ENCODE peak calls at places on chromosome 18, in eight cellular contexts. One of them, this sample, is unnamed.

GRCh38 chr18:10564975-10565773 is 39.3 kb downstream of the NAPG start:
- DNase-seq in glutamatergic neuron: no peak
- DNase-seq in GOT3: no peak
- DNase-seq in ureter: no peak
- DNase-seq in NT2/D1: no peak
- DNase-seq in activated CD4-positive, alpha-beta T cell treated with anti-CD3 and anti-CD28 coated beads, Interleukin-2, amount 10 ng/mL, durations not matched to agents 7 days and 5 days: no peak
- DNase-seq in AG09309: no peak
- DNase-seq in activated T-cell treated with anti-CD3 and anti-CD28 coated beads, Interleukin-2, amount 50 U/mL, for 24 hours: no peak
- DNase-seq in this sample: no peak

GRCh38 chr18:11339121-11339520 is 189.8 kb upstream of the PIEZO2 start:
- DNase-seq in glutamatergic neuron: no peak
- DNase-seq in GOT3: no peak
- DNase-seq in ureter: no peak
- DNase-seq in NT2/D1: no peak
- DNase-seq in activated CD4-positive, alpha-beta T cell treated with anti-CD3 and anti-CD28 coated beads, Interleukin-2, amount 10 ng/mL, durations not matched to agents 7 days and 5 days: no peak
- DNase-seq in AG09309: no peak
- DNase-seq in activated T-cell treated with anti-CD3 and anti-CD28 coated beads, Interleukin-2, amount 50 U/mL, for 24 hours: no peak
- DNase-seq in this sample: no peak

GRCh38 chr18:12606592-12607315 is 51.2 kb downstream of the SPIRE1 start:
- DNase-seq in glutamatergic neuron: no peak
- DNase-seq in GOT3: no peak
- DNase-seq in ureter: no peak
- DNase-seq in NT2/D1: no peak
- DNase-seq in activated CD4-positive, alpha-beta T cell treated with anti-CD3 and anti-CD28 coated beads, Interleukin-2, amount 10 ng/mL, durations not matched to agents 7 days and 5 days: no peak
- DNase-seq in AG09309: peak
- DNase-seq in activated T-cell treated with anti-CD3 and anti-CD28 coated beads, Interleukin-2, amount 50 U/mL, for 24 hours: no peak
- DNase-seq in this sample: no peak

GRCh38 chr18:13240060-13240725 is 21.6 kb downstream of the LDLRAD4 start:
- DNase-seq in glutamatergic neuron: no peak
- DNase-seq in GOT3: no peak
- DNase-seq in ureter: peak
- DNase-seq in NT2/D1: no peak
- DNase-seq in activated CD4-positive, alpha-beta T cell treated with anti-CD3 and anti-CD28 coated beads, Interleukin-2, amount 10 ng/mL, durations not matched to agents 7 days and 5 days: no peak
- DNase-seq in AG09309: no peak
- DNase-seq in activated T-cell treated with anti-CD3 and anti-CD28 coated beads, Interleukin-2, amount 50 U/mL, for 24 hours: peak
- DNase-seq in this sample: no peak

GRCh38 chr18:43571078-43571689 is 293.9 kb upstream of the SYT4 start:
- DNase-seq in glutamatergic neuron: no peak
- DNase-seq in GOT3: no peak
- DNase-seq in ureter: no peak
- DNase-seq in NT2/D1: peak
- DNase-seq in activated CD4-positive, alpha-beta T cell treated with anti-CD3 and anti-CD28 coated beads, Interleukin-2, amount 10 ng/mL, durations not matched to agents 7 days and 5 days: peak
- DNase-seq in AG09309: peak
- DNase-seq in activated T-cell treated with anti-CD3 and anti-CD28 coated beads, Interleukin-2, amount 50 U/mL, for 24 hours: no peak
- DNase-seq in this sample: peak

GRCh38 chr18:35163736-35164532 is 76.9 kb upstream of the ZNF397 start:
- DNase-seq in glutamatergic neuron: no peak
- DNase-seq in GOT3: no peak
- DNase-seq in ureter: no peak
- DNase-seq in NT2/D1: no peak
- DNase-seq in activated CD4-positive, alpha-beta T cell treated with anti-CD3 and anti-CD28 coated beads, Interleukin-2, amount 10 ng/mL, durations not matched to agents 7 days and 5 days: no peak
- DNase-seq in AG09309: no peak
- DNase-seq in activated T-cell treated with anti-CD3 and anti-CD28 coated beads, Interleukin-2, amount 50 U/mL, for 24 hours: no peak
- DNase-seq in this sample: no peak

GRCh38 chr18:433297-433696 is 67.2 kb downstream of the COLEC12 start:
- DNase-seq in glutamatergic neuron: no peak
- DNase-seq in GOT3: no peak
- DNase-seq in ureter: no peak
- DNase-seq in NT2/D1: no peak
- DNase-seq in activated CD4-positive, alpha-beta T cell treated with anti-CD3 and anti-CD28 coated beads, Interleukin-2, amount 10 ng/mL, durations not matched to agents 7 days and 5 days: no peak
- DNase-seq in AG09309: no peak
- DNase-seq in activated T-cell treated with anti-CD3 and anti-CD28 coated beads, Interleukin-2, amount 50 U/mL, for 24 hours: no peak
- DNase-seq in this sample: no peak

GRCh38 chr18:23883277-23883790 is 131.2 kb upstream of the TTC39C start:
- DNase-seq in glutamatergic neuron: no peak
- DNase-seq in GOT3: no peak
- DNase-seq in ureter: no peak
- DNase-seq in NT2/D1: no peak
- DNase-seq in activated CD4-positive, alpha-beta T cell treated with anti-CD3 and anti-CD28 coated beads, Interleukin-2, amount 10 ng/mL, durations not matched to agents 7 days and 5 days: no peak
- DNase-seq in AG09309: no peak
- DNase-seq in activated T-cell treated with anti-CD3 and anti-CD28 coated beads, Interleukin-2, amount 50 U/mL, for 24 hours: no peak
- DNase-seq in this sample: no peak

GRCh38 chr18:3747176-3747973 is 297.4 kb downstream of the TGIF1 start:
- DNase-seq in glutamatergic neuron: no peak
- DNase-seq in GOT3: no peak
- DNase-seq in ureter: no peak
- DNase-seq in NT2/D1: no peak
- DNase-seq in activated CD4-positive, alpha-beta T cell treated with anti-CD3 and anti-CD28 coated beads, Interleukin-2, amount 10 ng/mL, durations not matched to agents 7 days and 5 days: no peak
- DNase-seq in AG09309: no peak
- DNase-seq in activated T-cell treated with anti-CD3 and anti-CD28 coated beads, Interleukin-2, amount 50 U/mL, for 24 hours: no peak
- DNase-seq in this sample: no peak

GRCh38 chr18:62447652-62448051 is 75.2 kb upstream of the ZCCHC2 start:
- DNase-seq in glutamatergic neuron: no peak
- DNase-seq in GOT3: no peak
- DNase-seq in ureter: no peak
- DNase-seq in NT2/D1: no peak
- DNase-seq in activated CD4-positive, alpha-beta T cell treated with anti-CD3 and anti-CD28 coated beads, Interleukin-2, amount 10 ng/mL, durations not matched to agents 7 days and 5 days: no peak
- DNase-seq in AG09309: no peak
- DNase-seq in activated T-cell treated with anti-CD3 and anti-CD28 coated beads, Interleukin-2, amount 50 U/mL, for 24 hours: no peak
- DNase-seq in this sample: no peak

GRCh38 chr18:31270578-31270977 is 47.4 kb upstream of the DSG1 start:
- DNase-seq in glutamatergic neuron: no peak
- DNase-seq in GOT3: no peak
- DNase-seq in ureter: no peak
- DNase-seq in NT2/D1: no peak
- DNase-seq in activated CD4-positive, alpha-beta T cell treated with anti-CD3 and anti-CD28 coated beads, Interleukin-2, amount 10 ng/mL, durations not matched to agents 7 days and 5 days: no peak
- DNase-seq in AG09309: no peak
- DNase-seq in activated T-cell treated with anti-CD3 and anti-CD28 coated beads, Interleukin-2, amount 50 U/mL, for 24 hours: no peak
- DNase-seq in this sample: no peak

GRCh38 chr18:45874501-45875184 is 49.2 kb downstream of the SIGLEC15 start:
- DNase-seq in glutamatergic neuron: no peak
- DNase-seq in GOT3: no peak
- DNase-seq in ureter: no peak
- DNase-seq in NT2/D1: no peak
- DNase-seq in activated CD4-positive, alpha-beta T cell treated with anti-CD3 and anti-CD28 coated beads, Interleukin-2, amount 10 ng/mL, durations not matched to agents 7 days and 5 days: peak
- DNase-seq in AG09309: no peak
- DNase-seq in activated T-cell treated with anti-CD3 and anti-CD28 coated beads, Interleukin-2, amount 50 U/mL, for 24 hours: peak
- DNase-seq in this sample: no peak

GRCh38 chr18:13437801-13438506 is 219.4 kb downstream of the LDLRAD4 start:
- DNase-seq in glutamatergic neuron: no peak
- DNase-seq in GOT3: no peak
- DNase-seq in ureter: no peak
- DNase-seq in NT2/D1: no peak
- DNase-seq in activated CD4-positive, alpha-beta T cell treated with anti-CD3 and anti-CD28 coated beads, Interleukin-2, amount 10 ng/mL, durations not matched to agents 7 days and 5 days: peak
- DNase-seq in AG09309: no peak
- DNase-seq in activated T-cell treated with anti-CD3 and anti-CD28 coated beads, Interleukin-2, amount 50 U/mL, for 24 hours: peak
- DNase-seq in this sample: no peak

GRCh38 chr18:42131044-42131939 is 176.3 kb downstream of the PIK3C3 start:
- DNase-seq in glutamatergic neuron: no peak
- DNase-seq in GOT3: no peak
- DNase-seq in ureter: no peak
- DNase-seq in NT2/D1: no peak
- DNase-seq in activated CD4-positive, alpha-beta T cell treated with anti-CD3 and anti-CD28 coated beads, Interleukin-2, amount 10 ng/mL, durations not matched to agents 7 days and 5 days: no peak
- DNase-seq in AG09309: no peak
- DNase-seq in activated T-cell treated with anti-CD3 and anti-CD28 coated beads, Interleukin-2, amount 50 U/mL, for 24 hours: no peak
- DNase-seq in this sample: no peak

GRCh38 chr18:52394602-52395001 is 54.6 kb downstream of the DCC start:
- DNase-seq in glutamatergic neuron: no peak
- DNase-seq in GOT3: no peak
- DNase-seq in ureter: no peak
- DNase-seq in NT2/D1: no peak
- DNase-seq in activated CD4-positive, alpha-beta T cell treated with anti-CD3 and anti-CD28 coated beads, Interleukin-2, amount 10 ng/mL, durations not matched to agents 7 days and 5 days: no peak
- DNase-seq in AG09309: no peak
- DNase-seq in activated T-cell treated with anti-CD3 and anti-CD28 coated beads, Interleukin-2, amount 50 U/mL, for 24 hours: no peak
- DNase-seq in this sample: no peak

GRCh38 chr18:75782826-75783225 is 355.3 kb upstream of the SMIM21 start:
- DNase-seq in glutamatergic neuron: no peak
- DNase-seq in GOT3: no peak
- DNase-seq in ureter: no peak
- DNase-seq in NT2/D1: no peak
- DNase-seq in activated CD4-positive, alpha-beta T cell treated with anti-CD3 and anti-CD28 coated beads, Interleukin-2, amount 10 ng/mL, durations not matched to agents 7 days and 5 days: no peak
- DNase-seq in AG09309: no peak
- DNase-seq in activated T-cell treated with anti-CD3 and anti-CD28 coated beads, Interleukin-2, amount 50 U/mL, for 24 hours: no peak
- DNase-seq in this sample: no peak

GRCh38 chr18:64618390-64618789 is 469.5 kb upstream of the LINC00305 start:
- DNase-seq in glutamatergic neuron: no peak
- DNase-seq in GOT3: no peak
- DNase-seq in ureter: no peak
- DNase-seq in NT2/D1: no peak
- DNase-seq in activated CD4-positive, alpha-beta T cell treated with anti-CD3 and anti-CD28 coated beads, Interleukin-2, amount 10 ng/mL, durations not matched to agents 7 days and 5 days: no peak
- DNase-seq in AG09309: no peak
- DNase-seq in activated T-cell treated with anti-CD3 and anti-CD28 coated beads, Interleukin-2, amount 50 U/mL, for 24 hours: no peak
- DNase-seq in this sample: no peak

GRCh38 chr18:23138470-23138869 is 3.2 kb downstream of the CABLES1 start:
- DNase-seq in glutamatergic neuron: no peak
- DNase-seq in GOT3: no peak
- DNase-seq in ureter: no peak
- DNase-seq in NT2/D1: no peak
- DNase-seq in activated CD4-positive, alpha-beta T cell treated with anti-CD3 and anti-CD28 coated beads, Interleukin-2, amount 10 ng/mL, durations not matched to agents 7 days and 5 days: no peak
- DNase-seq in AG09309: no peak
- DNase-seq in activated T-cell treated with anti-CD3 and anti-CD28 coated beads, Interleukin-2, amount 50 U/mL, for 24 hours: no peak
- DNase-seq in this sample: no peak

GRCh38 chr18:10404148-10404547 is 50.3 kb upstream of the APCDD1 start:
- DNase-seq in glutamatergic neuron: no peak
- DNase-seq in GOT3: no peak
- DNase-seq in ureter: no peak
- DNase-seq in NT2/D1: no peak
- DNase-seq in activated CD4-positive, alpha-beta T cell treated with anti-CD3 and anti-CD28 coated beads, Interleukin-2, amount 10 ng/mL, durations not matched to agents 7 days and 5 days: no peak
- DNase-seq in AG09309: no peak
- DNase-seq in activated T-cell treated with anti-CD3 and anti-CD28 coated beads, Interleukin-2, amount 50 U/mL, for 24 hours: no peak
- DNase-seq in this sample: no peak

GRCh38 chr18:3097082-3097481 is 84.1 kb upstream of the LPIN2 start:
- DNase-seq in glutamatergic neuron: no peak
- DNase-seq in GOT3: no peak
- DNase-seq in ureter: no peak
- DNase-seq in NT2/D1: no peak
- DNase-seq in activated CD4-positive, alpha-beta T cell treated with anti-CD3 and anti-CD28 coated beads, Interleukin-2, amount 10 ng/mL, durations not matched to agents 7 days and 5 days: peak
- DNase-seq in AG09309: no peak
- DNase-seq in activated T-cell treated with anti-CD3 and anti-CD28 coated beads, Interleukin-2, amount 50 U/mL, for 24 hours: no peak
- DNase-seq in this sample: no peak

GRCh38 chr18:63210531-63210930 is 109.0 kb downstream of the BCL2 start:
- DNase-seq in glutamatergic neuron: no peak
- DNase-seq in GOT3: no peak
- DNase-seq in ureter: no peak
- DNase-seq in NT2/D1: no peak
- DNase-seq in activated CD4-positive, alpha-beta T cell treated with anti-CD3 and anti-CD28 coated beads, Interleukin-2, amount 10 ng/mL, durations not matched to agents 7 days and 5 days: no peak
- DNase-seq in AG09309: no peak
- DNase-seq in activated T-cell treated with anti-CD3 and anti-CD28 coated beads, Interleukin-2, amount 50 U/mL, for 24 hours: no peak
- DNase-seq in this sample: no peak